ENCODE peak calls at places on chromosomes 5 and 9, in eight cellular contexts. Q, E, X, D, A, I, V and M are unnamed samples.

GRCh38 chr5:125317546-125317995 is 571.1 kb upstream of the ZNF608 start:
- DNase-seq in Q (no peak), E (no peak), X (no peak), D (no peak), A (no peak), I (no peak), V (no peak), M (no peak)

GRCh38 chr9:136943291-136944093 is 1.0 kb downstream of the FBXW5 start:
- DNase-seq in Q (peak), E (peak), X (no peak), D (no peak), A (no peak), I (peak), V (peak), M (peak)

GRCh38 chr9:88025411-88026132 is 51.2 kb upstream of the CDK20 start:
- DNase-seq in Q (no peak), E (no peak), X (no peak), D (no peak), A (peak), I (no peak), V (no peak), M (no peak)

GRCh38 chr5:69007726-69008368 is 86.0 kb upstream of the SLC30A5 start:
- DNase-seq in Q (peak), E (peak), X (peak), D (peak), A (peak), I (peak), V (peak), M (peak)

GRCh38 chr9:108609227-108609894 is 246.4 kb downstream of the ACTL7B start:
- DNase-seq in Q (peak), E (no peak), X (no peak), D (no peak), A (no peak), I (no peak), V (no peak), M (no peak)

GRCh38 chr5:51380603-51381207 is 2.5 kb upstream of the ISL1 start:
- DNase-seq in Q (no peak), E (peak), X (no peak), D (peak), A (no peak), I (no peak), V (peak), M (peak)

GRCh38 chr9:36765077-36765390 is 192.3 kb downstream of the MELK start:
- DNase-seq in Q (no peak), E (no peak), X (no peak), D (no peak), A (no peak), I (no peak), V (no peak), M (no peak)

GRCh38 chr9:85244856-85245255 is 496.9 kb downstream of the AGTPBP1 start:
- DNase-seq in Q (no peak), E (no peak), X (no peak), D (no peak), A (no peak), I (no peak), V (no peak), M (no peak)

GRCh38 chr9:4164356-4164755 is 135.5 kb downstream of the GLIS3 start:
- DNase-seq in Q (no peak), E (no peak), X (no peak), D (no peak), A (no peak), I (no peak), V (no peak), M (no peak)

GRCh38 chr9:91992636-91993035 is 42.6 kb upstream of the ROR2 start:
- DNase-seq in Q (no peak), E (no peak), X (no peak), D (peak), A (no peak), I (no peak), V (no peak), M (no peak)

GRCh38 chr5:170971-171800 is 20.1 kb upstream of the LRRC14B start:
- DNase-seq in Q (no peak), E (no peak), X (no peak), D (no peak), A (peak), I (no peak), V (no peak), M (no peak)

GRCh38 chr9:114691046-114691955 is 9.3 kb upstream of the TEX48 start:
- DNase-seq in Q (peak), E (no peak), X (peak), D (peak), A (no peak), I (no peak), V (peak), M (peak)

GRCh38 chr9:68802525-68803015 is 97.5 kb downstream of the PIP5K1B start:
- DNase-seq in Q (no peak), E (no peak), X (no peak), D (no peak), A (no peak), I (no peak), V (peak), M (no peak)

GRCh38 chr5:139745121-139745799 is 50.3 kb upstream of the PSD2 start:
- DNase-seq in Q (peak), E (no peak), X (peak), D (peak), A (peak), I (peak), V (peak), M (no peak)

GRCh38 chr5:154168395-154168794 is 22.1 kb upstream of the GALNT10 start:
- DNase-seq in Q (no peak), E (no peak), X (no peak), D (peak), A (peak), I (no peak), V (no peak), M (no peak)

GRCh38 chr9:21804791-21805190 is 2.4 kb downstream of the MTAP start:
- DNase-seq in Q (no peak), E (no peak), X (no peak), D (no peak), A (no peak), I (no peak), V (no peak), M (no peak)

GRCh38 chr9:134327671-134328231 is 1.5 kb downstream of the RXRA start:
- DNase-seq in Q (no peak), E (no peak), X (no peak), D (no peak), A (no peak), I (peak), V (no peak), M (no peak)

GRCh38 chr5:139579-140442 is 47.8 kb downstream of the PLEKHG4B start:
- DNase-seq in Q (no peak), E (no peak), X (no peak), D (no peak), A (no peak), I (no peak), V (no peak), M (no peak)

GRCh38 chr9:134367796-134368490 is 41.7 kb downstream of the RXRA start:
- DNase-seq in Q (no peak), E (no peak), X (no peak), D (no peak), A (no peak), I (no peak), V (no peak), M (no peak)

GRCh38 chr5:160390787-160391696 is 8.8 kb downstream of the FAM200C start:
- DNase-seq in Q (peak), E (peak), X (no peak), D (peak), A (no peak), I (no peak), V (peak), M (peak)

GRCh38 chr5:107682533-107682932 is 11.8 kb upstream of the EFNA5 start:
- DNase-seq in Q (no peak), E (no peak), X (no peak), D (no peak), A (no peak), I (no peak), V (no peak), M (no peak)

GRCh38 chr5:76384189-76384588 is 18.9 kb upstream of the IQGAP2 start:
- DNase-seq in Q (no peak), E (peak), X (no peak), D (no peak), A (no peak), I (no peak), V (no peak), M (no peak)

GRCh38 chr5:68891718-68892117 is 202.1 kb upstream of the SLC30A5 start:
- DNase-seq in Q (no peak), E (no peak), X (no peak), D (no peak), A (no peak), I (no peak), V (peak), M (no peak)

GRCh38 chr9:1216532-1216931 is 166.4 kb downstream of the DMRT2 start:
- DNase-seq in Q (no peak), E (no peak), X (no peak), D (peak), A (no peak), I (no peak), V (no peak), M (no peak)

GRCh38 chr9:106945727-106946690 is 83.0 kb downstream of the ZNF462 start:
- DNase-seq in Q (peak), E (no peak), X (no peak), D (peak), A (no peak), I (no peak), V (no peak), M (peak)

GRCh38 chr9:121640486-121641227 is 10.8 kb upstream of the DAB2IP start:
- DNase-seq in Q (no peak), E (no peak), X (no peak), D (no peak), A (no peak), I (peak), V (no peak), M (no peak)

GRCh38 chr5:97297063-97297715 is 114.1 kb upstream of the RIOK2 start:
- DNase-seq in Q (peak), E (peak), X (peak), D (peak), A (no peak), I (no peak), V (peak), M (peak)

GRCh38 chr5:74632947-74633356 is 7.6 kb downstream of the ENC1 start:
- DNase-seq in Q (peak), E (no peak), X (peak), D (no peak), A (no peak), I (no peak), V (peak), M (peak)

GRCh38 chr5:40258205-40258604 is 421.5 kb upstream of the PTGER4 start:
- DNase-seq in Q (peak), E (no peak), X (no peak), D (no peak), A (no peak), I (no peak), V (no peak), M (peak)

GRCh38 chr5:116135344-116135743 is 50.5 kb downstream of the COMMD10 start:
- DNase-seq in Q (no peak), E (no peak), X (no peak), D (no peak), A (no peak), I (no peak), V (peak), M (no peak)

GRCh38 chr5:36366883-36367282 is 65.2 kb upstream of the RANBP3L start:
- DNase-seq in Q (no peak), E (no peak), X (no peak), D (no peak), A (no peak), I (no peak), V (no peak), M (no peak)

GRCh38 chr9:95880011-95880690 is 4.7 kb downstream of the ERCC6L2 start:
- DNase-seq in Q (peak), E (no peak), X (no peak), D (no peak), A (no peak), I (no peak), V (no peak), M (peak)

GRCh38 chr5:87393331-87393730 is 19.4 kb downstream of the CCNH start:
- DNase-seq in Q (peak), E (no peak), X (no peak), D (peak), A (no peak), I (no peak), V (no peak), M (peak)

GRCh38 chr5:167934561-167934971 is 356.9 kb upstream of the WWC1 start:
- DNase-seq in Q (peak), E (peak), X (no peak), D (no peak), A (no peak), I (peak), V (no peak), M (no peak)

GRCh38 chr9:28439688-28440087 is 866.4 kb upstream of the C9orf72 start:
- DNase-seq in Q (no peak), E (no peak), X (no peak), D (no peak), A (no peak), I (no peak), V (no peak), M (no peak)

GRCh38 chr5:83026930-83027687 is 50.1 kb downstream of the TMEM167A start:
- DNase-seq in Q (no peak), E (no peak), X (no peak), D (no peak), A (no peak), I (no peak), V (peak), M (peak)

GRCh38 chr5:74864823-74865222 is 1.4 kb downstream of the FAM169A start:
- DNase-seq in Q (no peak), E (no peak), X (no peak), D (no peak), A (no peak), I (no peak), V (no peak), M (no peak)